ENCODE peak calls at places on chromosome 10, in six cellular contexts. One of them, this sample, is unnamed.

GRCh38 chr10:22927661-22928403 is at the start of gene ARMC3:
- DNase-seq in kidney glomerular epithelial cell: peak; percentile 60
- DNase-seq in SK-MEL-5: no peak
- DNase-seq in globus pallidus: peak; percentile 83
- DNase-seq in T-helper 9 cell: peak; percentile 53
- DNase-seq in HTR-8/SVneo: peak; percentile 6
- DNase-seq in this sample: peak; percentile 17

GRCh38 chr10:6516277-6516676 is 63.8 kb downstream of the PRKCQ start:
- DNase-seq in kidney glomerular epithelial cell: no peak
- DNase-seq in globus pallidus: no peak
- DNase-seq in T-helper 9 cell: no peak
- DNase-seq in SK-MEL-5: no peak
- DNase-seq in HTR-8/SVneo: no peak
- DNase-seq in this sample: no peak

GRCh38 chr10:101195921-101196320 is 33.3 kb downstream of the LBX1 start:
- DNase-seq in kidney glomerular epithelial cell: no peak
- DNase-seq in SK-MEL-5: no peak
- DNase-seq in globus pallidus: no peak
- DNase-seq in HTR-8/SVneo: no peak
- DNase-seq in T-helper 9 cell: no peak
- DNase-seq in this sample: no peak

GRCh38 chr10:43218951-43219837 is 47.7 kb downstream of the RASGEF1A start:
- DNase-seq in T-helper 9 cell: no peak
- DNase-seq in SK-MEL-5: no peak
- DNase-seq in HTR-8/SVneo: no peak
- DNase-seq in globus pallidus: no peak
- DNase-seq in kidney glomerular epithelial cell: no peak
- DNase-seq in this sample: no peak

GRCh38 chr10:104582604-104582951 is 58.5 kb upstream of the SORCS3 start:
- DNase-seq in kidney glomerular epithelial cell: no peak
- DNase-seq in SK-MEL-5: no peak
- DNase-seq in HTR-8/SVneo: no peak
- DNase-seq in globus pallidus: no peak
- DNase-seq in T-helper 9 cell: no peak
- DNase-seq in this sample: no peak

GRCh38 chr10:21134645-21135395 is 237.7 kb upstream of the NEBL start:
- DNase-seq in T-helper 9 cell: no peak
- DNase-seq in kidney glomerular epithelial cell: peak; percentile 77
- DNase-seq in globus pallidus: no peak
- DNase-seq in SK-MEL-5: no peak
- DNase-seq in HTR-8/SVneo: no peak
- DNase-seq in this sample: no peak

GRCh38 chr10:2968401-2968800 is 98.9 kb upstream of the PFKP start:
- DNase-seq in globus pallidus: no peak
- DNase-seq in SK-MEL-5: no peak
- DNase-seq in HTR-8/SVneo: no peak
- DNase-seq in kidney glomerular epithelial cell: peak; percentile 55
- DNase-seq in T-helper 9 cell: no peak
- DNase-seq in this sample: peak; percentile 2

GRCh38 chr10:11875499-11876281 is 52.5 kb downstream of the PROSER2 start:
- DNase-seq in T-helper 9 cell: no peak
- DNase-seq in SK-MEL-5: peak; percentile 36
- DNase-seq in HTR-8/SVneo: peak; percentile 84
- DNase-seq in kidney glomerular epithelial cell: peak; percentile 88
- DNase-seq in globus pallidus: no peak
- DNase-seq in this sample: peak; percentile 89

GRCh38 chr10:46247808-46248569 is 38.8 kb upstream of the ANTXRL start:
- DNase-seq in SK-MEL-5: no peak
- DNase-seq in globus pallidus: no peak
- DNase-seq in T-helper 9 cell: no peak
- DNase-seq in HTR-8/SVneo: no peak
- DNase-seq in kidney glomerular epithelial cell: no peak
- DNase-seq in this sample: no peak

GRCh38 chr10:23338155-23338828 is 6.3 kb downstream of the C10orf67 start:
- DNase-seq in T-helper 9 cell: no peak
- DNase-seq in SK-MEL-5: peak; percentile 35
- DNase-seq in HTR-8/SVneo: peak; percentile 35
- DNase-seq in globus pallidus: no peak
- DNase-seq in kidney glomerular epithelial cell: peak; percentile 30
- DNase-seq in this sample: no peak

GRCh38 chr10:17669185-17669872 is 25.4 kb downstream of the STAM start:
- DNase-seq in T-helper 9 cell: peak; percentile 30
- DNase-seq in HTR-8/SVneo: no peak
- DNase-seq in SK-MEL-5: no peak
- DNase-seq in globus pallidus: no peak
- DNase-seq in kidney glomerular epithelial cell: no peak
- DNase-seq in this sample: no peak

GRCh38 chr10:127194598-127194997 is 1.8 kb downstream of the INSYN2A start:
- DNase-seq in kidney glomerular epithelial cell: no peak
- DNase-seq in globus pallidus: peak; percentile 7
- DNase-seq in T-helper 9 cell: no peak
- DNase-seq in SK-MEL-5: no peak
- DNase-seq in HTR-8/SVneo: no peak
- DNase-seq in this sample: no peak

GRCh38 chr10:94174838-94175237 is 181.1 kb downstream of the PLCE1 start:
- DNase-seq in HTR-8/SVneo: no peak
- DNase-seq in kidney glomerular epithelial cell: no peak
- DNase-seq in SK-MEL-5: no peak
- DNase-seq in T-helper 9 cell: no peak
- DNase-seq in globus pallidus: no peak
- DNase-seq in this sample: no peak

GRCh38 chr10:89706011-89706410 is 4.6 kb downstream of the KIF20B start:
- DNase-seq in SK-MEL-5: peak; percentile 3
- DNase-seq in HTR-8/SVneo: no peak
- DNase-seq in T-helper 9 cell: no peak
- DNase-seq in globus pallidus: no peak
- DNase-seq in kidney glomerular epithelial cell: no peak
- DNase-seq in this sample: no peak

GRCh38 chr10:3231951-3232730 is 59.6 kb upstream of the PITRM1 start:
- DNase-seq in kidney glomerular epithelial cell: no peak
- DNase-seq in HTR-8/SVneo: no peak
- DNase-seq in T-helper 9 cell: no peak
- DNase-seq in globus pallidus: no peak
- DNase-seq in SK-MEL-5: peak; percentile 9
- DNase-seq in this sample: no peak

GRCh38 chr10:66180651-66181318 is 745.1 kb upstream of the LRRTM3 start:
- DNase-seq in SK-MEL-5: peak; percentile 72
- DNase-seq in T-helper 9 cell: no peak
- DNase-seq in HTR-8/SVneo: peak; percentile 45
- DNase-seq in kidney glomerular epithelial cell: peak; percentile 65
- DNase-seq in globus pallidus: peak; percentile 77
- DNase-seq in this sample: peak; percentile 55

GRCh38 chr10:33391611-33392010 is 57.1 kb upstream of the NRP1 start:
- DNase-seq in kidney glomerular epithelial cell: no peak
- DNase-seq in HTR-8/SVneo: no peak
- DNase-seq in globus pallidus: no peak
- DNase-seq in SK-MEL-5: no peak
- DNase-seq in T-helper 9 cell: no peak
- DNase-seq in this sample: no peak

GRCh38 chr10:33183658-33184057 is 150.8 kb downstream of the NRP1 start:
- DNase-seq in T-helper 9 cell: no peak
- DNase-seq in globus pallidus: no peak
- DNase-seq in kidney glomerular epithelial cell: no peak
- DNase-seq in SK-MEL-5: no peak
- DNase-seq in HTR-8/SVneo: no peak
- DNase-seq in this sample: no peak

GRCh38 chr10:79349766-79350406 is 2.6 kb downstream of the PPIF start:
- DNase-seq in SK-MEL-5: no peak
- DNase-seq in globus pallidus: no peak
- DNase-seq in HTR-8/SVneo: no peak
- DNase-seq in kidney glomerular epithelial cell: no peak
- DNase-seq in T-helper 9 cell: no peak
- DNase-seq in this sample: no peak

GRCh38 chr10:127145173-127145572 is 51.2 kb downstream of the INSYN2A start:
- DNase-seq in HTR-8/SVneo: peak; percentile 9
- DNase-seq in SK-MEL-5: no peak
- DNase-seq in globus pallidus: no peak
- DNase-seq in kidney glomerular epithelial cell: peak; percentile 62
- DNase-seq in T-helper 9 cell: no peak
- DNase-seq in this sample: peak; percentile 23

GRCh38 chr10:90306187-90306586 is 551.7 kb downstream of the HTR7 start:
- DNase-seq in kidney glomerular epithelial cell: peak; percentile 72
- DNase-seq in T-helper 9 cell: no peak
- DNase-seq in HTR-8/SVneo: no peak
- DNase-seq in SK-MEL-5: no peak
- DNase-seq in globus pallidus: no peak
- DNase-seq in this sample: no peak

GRCh38 chr10:4331150-4331549 is 494.9 kb upstream of the AKR1E2 start:
- DNase-seq in SK-MEL-5: peak; percentile 63
- DNase-seq in HTR-8/SVneo: no peak
- DNase-seq in kidney glomerular epithelial cell: no peak
- DNase-seq in globus pallidus: no peak
- DNase-seq in T-helper 9 cell: no peak
- DNase-seq in this sample: peak; percentile 59

GRCh38 chr10:84510121-84510520 is 181.7 kb downstream of the CCSER2 start:
- DNase-seq in kidney glomerular epithelial cell: peak; percentile 19
- DNase-seq in globus pallidus: no peak
- DNase-seq in SK-MEL-5: no peak
- DNase-seq in HTR-8/SVneo: no peak
- DNase-seq in T-helper 9 cell: no peak
- DNase-seq in this sample: no peak

GRCh38 chr10:132706701-132707100 is 79.2 kb downstream of the NKX6-2 start:
- DNase-seq in HTR-8/SVneo: no peak
- DNase-seq in T-helper 9 cell: no peak
- DNase-seq in kidney glomerular epithelial cell: no peak
- DNase-seq in globus pallidus: no peak
- DNase-seq in SK-MEL-5: no peak
- DNase-seq in this sample: no peak

GRCh38 chr10:104450490-104450889 is 96.9 kb downstream of the CFAP58 start:
- DNase-seq in T-helper 9 cell: no peak
- DNase-seq in globus pallidus: no peak
- DNase-seq in HTR-8/SVneo: no peak
- DNase-seq in SK-MEL-5: no peak
- DNase-seq in kidney glomerular epithelial cell: no peak
- DNase-seq in this sample: no peak